ENCODE peak calls at places on chromosomes 4 and X, in four cellular contexts. L is GM12878, U is HCT116, I is SK-N-SH. B is an unnamed sample.
A peak's percentile ranks its signal among the peaks of the same experiment; 100 is the strongest.

GRCh38 chr4:156558365-156559025 is 413.1 kb downstream of the PDGFC start:
- DNase-seq in L (no peak), U (no peak), I (no peak), B (no peak)

GRCh38 chr4:170398228-170398627 is 308.5 kb upstream of the AADAT start:
- DNase-seq in L (no peak), U (no peak), I (no peak), B (no peak)

GRCh38 chr4:2684486-2684885 is 71.7 kb downstream of the TNIP2 start:
- DNase-seq in L (no peak), U (no peak), I (no peak), B (no peak)

GRCh38 chrX:3286196-3286920 is 60.1 kb downstream of the MXRA5 start:
- DNase-seq in L (no peak), U (peak; percentile 31), I (no peak), B (no peak)

GRCh38 chr4:165208741-165209388 is 1.5 kb downstream of the KLHL2 start:
- DNase-seq in L (no peak), U (no peak), I (no peak), B (no peak)

GRCh38 chrX:100478714-100479113 is 68.6 kb upstream of the PCDH19 start:
- DNase-seq in L (no peak), U (no peak), I (no peak), B (no peak)

GRCh38 chrX:53320543-53321215 is 39.3 kb upstream of the IQSEC2 start:
- DNase-seq in L (no peak), U (no peak), I (peak; percentile 58), B (no peak)

GRCh38 chr4:10031663-10032590 is 10.6 kb upstream of the SLC2A9 start:
- DNase-seq in L (no peak), U (no peak), I (no peak), B (peak; percentile 39)

GRCh38 chr4:53714377-53715140 is 123.3 kb upstream of the LNX1 start:
- DNase-seq in L (no peak), U (no peak), I (no peak), B (no peak)

GRCh38 chr4:78292336-78292735 is 235.2 kb downstream of the FRAS1 start:
- DNase-seq in L (no peak), U (no peak), I (no peak), B (no peak)

GRCh38 chr4:68271851-68272756 is 26.6 kb upstream of the TMPRSS11B start:
- DNase-seq in L (no peak), U (peak; percentile 21), I (peak; percentile 46), B (no peak)

GRCh38 chrX:81294101-81294500 is 92.2 kb downstream of the SH3BGRL start:
- DNase-seq in L (no peak), U (no peak), I (no peak), B (no peak)

GRCh38 chr4:15457401-15458201 is 12.1 kb upstream of the CC2D2A start:
- DNase-seq in L (peak; percentile 20), U (no peak), I (peak; percentile 32), B (peak; percentile 38)

GRCh38 chr4:150867148-150867547 is 147.9 kb downstream of the LRBA start:
- DNase-seq in L (peak; percentile 41), U (peak; percentile 73), I (peak; percentile 62), B (peak; percentile 51)

GRCh38 chrX:120795301-120795700 is 80.4 kb downstream of the CT47B1 start:
- DNase-seq in L (no peak), U (no peak), I (no peak), B (no peak)

GRCh38 chrX:2652106-2652505 is 39.0 kb upstream of the CD99 start:
- DNase-seq in L (no peak), U (no peak), I (no peak), B (no peak)

GRCh38 chr4:98692411-98692810 is 34.0 kb upstream of the TSPAN5 start:
- DNase-seq in L (no peak), U (no peak), I (no peak), B (no peak)

GRCh38 chr4:88523325-88524129 is at the start of gene PYURF:
- DNase-seq in L (peak; percentile 44), U (peak; percentile 71), I (peak; percentile 93), B (peak; percentile 77)

GRCh38 chrX:7120578-7121219 is 26.8 kb upstream of the STS start:
- DNase-seq in L (no peak), U (no peak), I (no peak), B (no peak)

GRCh38 chr4:54784188-54784671 is 126.5 kb downstream of the KIT start:
- DNase-seq in L (no peak), U (no peak), I (no peak), B (no peak)

GRCh38 chrX:127879585-127879984 is 172.6 kb downstream of the ACTRT1 start:
- DNase-seq in L (no peak), U (no peak), I (no peak), B (no peak)

GRCh38 chrX:46198858-46199257 is 346.4 kb downstream of the ZNF674 start:
- DNase-seq in L (no peak), U (no peak), I (no peak), B (no peak)

GRCh38 chr4:122086338-122086737 is 65.8 kb upstream of the BLTP1 start:
- DNase-seq in L (no peak), U (no peak), I (no peak), B (no peak)

GRCh38 chr4:155271557-155271956 is 63.1 kb downstream of the NPY2R start:
- DNase-seq in L (no peak), U (peak; percentile 18), I (no peak), B (no peak)

GRCh38 chr4:93147524-93148212 is 680.9 kb upstream of the ATOH1 start:
- DNase-seq in L (no peak), U (no peak), I (no peak), B (peak; percentile 70)

GRCh38 chr4:157300678-157301077 is 80.2 kb downstream of the GRIA2 start:
- DNase-seq in L (no peak), U (no peak), I (peak; percentile 1), B (no peak)

GRCh38 chr4:90211174-90211573 is 84.0 kb downstream of the CCSER1 start:
- DNase-seq in L (no peak), U (no peak), I (no peak), B (no peak)

GRCh38 chrX:154490021-154490413 is 412 bp downstream of the SLC10A3 start:
- DNase-seq in L (no peak), U (no peak), I (peak; percentile 43), B (no peak)

GRCh38 chrX:68761086-68761485 is 67.7 kb upstream of the EFNB1 start:
- DNase-seq in L (no peak), U (no peak), I (no peak), B (no peak)

GRCh38 chrX:18415386-18415785 is 10.0 kb upstream of the CDKL5 start:
- DNase-seq in L (no peak), U (no peak), I (no peak), B (no peak)

GRCh38 chrX:111581086-111581485 is 69.6 kb downstream of the SERTM2 start:
- DNase-seq in L (no peak), U (no peak), I (no peak), B (no peak)

GRCh38 chr4:1009647-1010521 is 1.5 kb upstream of the FGFRL1 start:
- DNase-seq in L (no peak), U (no peak), I (peak; percentile 97), B (no peak)

GRCh38 chr4:1008840-1009646 is 2.4 kb upstream of the FGFRL1 start:
- DNase-seq in L (no peak), U (no peak), I (no peak), B (no peak)

GRCh38 chr4:1012031-1012739 is 759 bp downstream of the FGFRL1 start:
- DNase-seq in L (no peak), U (no peak), I (peak; percentile 72), B (no peak)

GRCh38 chr4:1011022-1011694 is at the start of gene FGFRL1:
- DNase-seq in L (no peak), U (peak; percentile 73), I (peak; percentile 79), B (peak; percentile 58)

GRCh38 chr4:1010522-1011021 is 854 bp upstream of the FGFRL1 start:
- DNase-seq in L (no peak), U (peak; percentile 53), I (no peak), B (no peak)
- TF ChIP-seq YY1 in L (no peak), U (no peak), I (no peak), B (no peak)

DNA sequence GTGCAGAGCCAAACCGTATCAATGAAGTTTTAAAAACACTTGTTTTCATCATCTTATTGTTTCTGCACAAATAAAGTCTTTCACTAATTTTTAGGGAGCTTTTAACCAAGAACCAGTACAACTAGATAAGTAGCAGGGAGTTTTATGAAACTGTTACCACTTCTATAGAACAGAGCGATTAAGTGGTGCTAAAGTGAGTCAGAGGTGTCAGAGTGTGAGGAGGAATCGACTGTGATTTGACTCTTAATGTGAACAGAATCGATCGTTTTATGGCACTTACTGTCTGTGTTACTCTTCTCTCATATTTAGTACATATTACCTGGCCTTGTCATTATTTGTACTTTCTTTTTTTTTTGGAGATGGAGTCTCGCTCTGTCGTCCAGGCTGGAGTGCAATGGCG is 43.3 kb downstream of the PDK3 start:
- DNase-seq in L (no peak), U (no peak), I (no peak), B (no peak)
- H3K9ac ChIP-seq in L (no peak overlapping the region), U (no peak overlapping the region), I (no peak overlapping the region), B (no peak overlapping the region)

DNA sequence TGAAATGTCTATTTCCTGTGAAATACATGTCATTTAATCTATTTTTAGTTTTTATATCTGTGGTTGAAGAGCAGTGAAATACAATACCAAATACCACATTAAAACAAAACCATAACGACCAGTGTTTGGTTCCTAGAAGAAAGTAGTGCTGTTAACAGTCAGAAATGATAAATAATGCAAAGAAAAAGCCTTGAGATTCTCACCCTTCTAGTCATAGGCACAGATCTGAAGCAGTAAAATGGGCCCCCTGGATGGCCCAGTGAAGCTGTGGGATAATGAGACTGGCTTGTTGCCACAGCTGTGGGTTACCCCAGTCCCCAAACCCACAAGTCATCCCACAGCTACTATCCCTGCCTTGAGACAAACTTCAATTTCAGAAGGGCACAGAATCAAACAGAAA is 137.3 kb upstream of the RPL34 start:
- DNase-seq in L (no peak), U (no peak), I (no peak), B (no peak)
- H3K4me1 ChIP-seq in L (no peaks in the 10 kb centered on the region), U (no peaks in the 10 kb centered on the region), I (no peaks in the 10 kb centered on the region), B (no peaks in the 10 kb centered on the region)

GRCh38 chr4:176261018-176261417 is 8.0 kb downstream of the ASB5 start:
- DNase-seq in L (no peak), U (no peak), I (no peak), B (no peak)

GRCh38 chr4:176256921-176257320 is 12.1 kb downstream of the ASB5 start:
- DNase-seq in L (no peak), U (no peak), I (no peak), B (no peak)

GRCh38 chr4:176261481-176261880 is 7.5 kb downstream of the ASB5 start:
- DNase-seq in L (no peak), U (no peak), I (no peak), B (no peak)

GRCh38 chr4:176258135-176258534 is 10.9 kb downstream of the ASB5 start:
- DNase-seq in L (no peak), U (no peak), I (no peak), B (no peak)

DNA sequence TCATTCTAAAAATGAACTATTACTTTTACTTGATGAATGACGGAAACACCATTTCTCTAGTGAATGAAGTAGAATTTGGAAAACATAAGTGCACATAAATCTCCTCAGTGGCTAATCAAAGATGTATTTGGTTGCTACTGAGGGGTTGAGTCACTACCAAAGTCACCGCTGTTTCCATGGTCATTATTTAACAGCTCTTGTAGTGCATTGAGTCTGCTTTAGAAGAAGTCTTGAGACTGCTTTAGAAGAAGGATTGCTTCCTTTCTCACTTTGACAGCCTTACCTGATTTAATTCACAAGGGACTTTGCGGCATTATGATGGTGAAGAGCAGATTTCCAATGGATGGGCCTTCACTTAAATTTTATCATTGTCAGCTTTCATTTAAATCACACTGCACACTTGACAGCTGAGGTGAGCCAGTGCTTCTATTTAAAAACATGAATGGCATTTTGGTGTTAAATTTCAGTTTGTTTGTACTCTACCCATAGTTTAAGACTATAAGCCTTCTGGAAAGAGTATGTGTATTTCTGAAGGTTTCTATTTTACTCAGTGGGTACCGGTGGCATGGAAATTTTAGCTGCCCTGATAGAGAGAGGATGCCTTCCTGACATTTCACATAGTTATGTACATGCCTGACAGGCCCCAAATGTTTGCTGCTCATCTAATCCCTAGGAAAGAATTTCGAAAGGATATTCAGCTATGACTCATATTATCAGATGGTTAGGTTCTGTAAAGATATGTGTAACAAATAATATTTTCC is 9.5 kb downstream of the ASB5 start:
- DNase-seq in L (no peak), U (no peak), I (no peak), B (no peak)
- TF ChIP-seq YY1 in L (no peak), U (no peak), I (no peak), B (no peak)